ENCODE peak calls at places on chromosomes 6 and 20, in six cellular contexts. S is CD8-positive, alpha-beta T cell; X is mesendoderm; W is left lung; E is RWPE1; V is endodermal cell. N is an unnamed sample.

GRCh38 chr6:1605822-1606532 is 3.7 kb upstream of the FOXC1 start:
- DNase-seq in S (no peak), E (no peak), X (no peak), W (no peak), V (no peak), N (no peak)

GRCh38 chr20:42955713-42956112 is 234.0 kb downstream of the PTPRT start:
- DNase-seq in E (no peak), S (no peak), V (no peak), X (no peak), W (no peak), N (no peak)

GRCh38 chr6:165615629-165616028 is 47.4 kb downstream of the PDE10A start:
- DNase-seq in W (no peak), E (no peak), V (no peak), X (peak), S (no peak), N (no peak)

GRCh38 chr6:99347804-99348203 is 1.7 kb downstream of the FAXC start:
- DNase-seq in X (peak), V (no peak), W (no peak), E (no peak), S (no peak), N (no peak)

GRCh38 chr20:51309128-51309527 is 233.4 kb downstream of the NFATC2 start:
- DNase-seq in V (no peak), X (no peak), W (no peak), E (no peak), S (no peak), N (no peak)

GRCh38 chr6:152112503-152113261 is 305.2 kb downstream of the ESR1 start:
- DNase-seq in W (peak), E (no peak), V (peak), S (no peak), X (no peak), N (no peak)

GRCh38 chr6:41626917-41627316 is 11.4 kb upstream of the MDFI start:
- DNase-seq in V (no peak), W (no peak), S (no peak), X (no peak), E (peak), N (peak)

GRCh38 chr20:16350465-16350864 is 222.8 kb downstream of the KIF16B start:
- DNase-seq in W (no peak), S (no peak), E (peak), X (no peak), V (no peak), N (peak)

GRCh38 chr20:25198663-25199363 is 3.3 kb downstream of the ENTPD6 start:
- DNase-seq in V (no peak), E (no peak), W (no peak), S (no peak), X (no peak), N (no peak)

GRCh38 chr20:39117486-39117885 is 155.3 kb downstream of the DHX35 start:
- DNase-seq in E (peak), W (no peak), S (no peak), X (no peak), V (no peak), N (peak)

GRCh38 chr20:51985013-51985415 is 182.7 kb upstream of the SALL4 start:
- DNase-seq in V (no peak), S (no peak), E (peak), X (peak), W (no peak), N (peak)

GRCh38 chr6:80676386-80676785 is 569.9 kb downstream of the BCKDHB start:
- DNase-seq in X (no peak), V (no peak), E (no peak), S (no peak), W (no peak), N (no peak)

GRCh38 chr20:43840382-43841070 is 74.1 kb upstream of the TOX2 start:
- DNase-seq in X (peak), W (no peak), V (peak), S (peak), E (peak), N (no peak)

DNA sequence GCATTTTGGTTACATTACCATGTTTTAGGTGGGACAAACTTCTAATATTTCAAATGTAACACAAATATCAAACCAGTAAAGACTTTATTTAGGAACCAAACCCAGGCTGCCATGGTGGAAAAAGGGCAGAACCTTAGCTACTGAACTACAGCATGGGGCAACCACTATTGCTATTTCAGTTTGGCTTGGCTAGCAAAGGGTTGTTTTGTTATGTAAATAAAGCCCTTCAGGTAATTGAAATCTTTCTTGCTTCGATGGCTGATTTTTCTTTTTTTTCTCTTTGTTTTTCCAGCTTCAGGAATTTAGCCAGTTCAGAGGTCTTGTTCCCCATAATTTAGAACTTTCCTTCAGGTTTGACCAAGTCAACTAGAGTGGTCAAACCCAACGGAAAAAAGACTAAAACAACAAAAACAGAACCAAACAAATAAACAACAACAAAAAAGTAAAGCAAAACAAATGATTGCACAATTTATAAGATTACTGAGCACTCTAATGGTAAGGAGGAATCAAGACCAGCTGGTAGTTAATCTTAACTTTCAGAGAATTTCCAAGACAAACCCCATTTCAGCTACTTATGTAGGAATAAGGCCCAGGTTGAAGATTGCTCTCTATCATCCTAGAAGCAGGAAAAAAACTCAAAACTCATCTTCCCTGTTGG is 34.4 kb downstream of the UBD start:
- DNase-seq in W (no peak), E (no peak), X (no peak), S (no peak), V (peak), N (no peak)
- H3K27ac ChIP-seq in W (no peak), E (no peak), X (no peak), S (no peak), V (no peak), N (no peak)

DNA sequence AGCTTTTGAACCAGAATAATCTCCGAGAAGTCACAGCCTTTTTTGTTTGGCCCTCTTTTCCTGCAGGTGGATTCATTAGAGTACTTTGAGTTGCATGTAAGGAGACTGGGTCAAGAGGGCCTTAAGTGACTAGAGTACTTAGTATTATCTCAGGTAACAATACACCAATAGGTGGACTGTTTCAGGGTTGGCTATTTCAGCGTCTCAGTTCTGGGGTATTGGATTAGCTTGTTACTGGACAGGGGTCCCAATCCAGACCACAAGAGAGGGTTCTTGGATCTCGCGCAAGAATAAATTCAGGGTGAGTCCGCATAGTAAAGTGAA is 47.3 kb upstream of the SLC9A8 start:
- DNase-seq in X (no peak), V (no peak), W (no peak), S (no peak), E (no peak), N (no peak)
- H3K27ac ChIP-seq in X (no peak), V (no peak), W (peak), S (no peak), E (no peak), N (no peak)

GRCh38 chr6:9933674-9934073 is 481.2 kb downstream of the TFAP2A start:
- DNase-seq in V (no peak), X (no peak), E (peak), S (no peak), W (no peak), N (no peak)
- H3K27ac ChIP-seq in V (no peak), X (no peak), E (no peak), S (no peak), W (no peak), N (no peak)

GRCh38 chr6:55869731-55870130 is 5.7 kb downstream of the BMP5 start:
- DNase-seq in E (peak), S (no peak), X (no peak), V (no peak), W (no peak), N (no peak)

GRCh38 chr6:55874309-55874708 is 1.1 kb downstream of the BMP5 start:
- DNase-seq in S (no peak), E (no peak), X (no peak), V (no peak), W (no peak), N (no peak)

GRCh38 chr6:55875420-55875819 is at the start of gene BMP5:
- DNase-seq in X (peak), E (no peak), V (no peak), S (no peak), W (no peak), N (no peak)
- H3K27ac ChIP-seq in X (no peak), E (no peak), V (no peak), S (no peak), W (peak), N (no peak)

N was measured in foreskin keratinocyte.